ENCODE peak calls at places on chromosomes 13 and 19, in four cellular contexts. One of them, this sample, is unnamed.

GRCh38 chr13:61777902-61778301 is 362.3 kb upstream of the PCDH20 start:
- DNase-seq in K562: no peak
- DNase-seq in GM12878: no peak
- DNase-seq in HepG2: no peak
- DNase-seq in this sample: no peak

GRCh38 chr19:4722671-4723464 is 774 bp downstream of the DPP9 start:
- DNase-seq in K562: no peak
- DNase-seq in GM12878: no peak
- DNase-seq in HepG2: no peak
- DNase-seq in this sample: no peak

GRCh38 chr13:21076265-21076653 is 14.9 kb upstream of the LATS2 start:
- DNase-seq in K562: no peak
- DNase-seq in GM12878: no peak
- DNase-seq in HepG2: no peak
- DNase-seq in this sample: no peak

GRCh38 chr19:2629491-2630351 is 72.8 kb downstream of the GNG7 start:
- DNase-seq in K562: no peak
- DNase-seq in GM12878: no peak
- DNase-seq in HepG2: peak; percentile 58
- DNase-seq in this sample: no peak

GRCh38 chr13:110126391-110126961 is 180.5 kb downstream of the COL4A1 start:
- DNase-seq in K562: no peak
- DNase-seq in GM12878: no peak
- DNase-seq in HepG2: no peak
- DNase-seq in this sample: no peak

GRCh38 chr19:3238066-3238561 is 13.7 kb downstream of the CELF5 start:
- DNase-seq in K562: no peak
- DNase-seq in GM12878: no peak
- DNase-seq in HepG2: no peak
- DNase-seq in this sample: no peak

GRCh38 chr19:48635263-48635965 is 1.8 kb downstream of the DBP start:
- DNase-seq in K562: peak; percentile 89
- DNase-seq in GM12878: no peak
- DNase-seq in HepG2: no peak
- DNase-seq in this sample: no peak

GRCh38 chr19:14440049-14440448 is 6.9 kb downstream of the PKN1 start:
- DNase-seq in K562: peak; percentile 79
- DNase-seq in GM12878: peak; percentile 37
- DNase-seq in HepG2: no peak
- DNase-seq in this sample: no peak

GRCh38 chr13:26785845-26786630 is 25.5 kb upstream of the GPR12 start:
- DNase-seq in K562: no peak
- DNase-seq in GM12878: no peak
- DNase-seq in HepG2: no peak
- DNase-seq in this sample: no peak

GRCh38 chr13:97567510-97568243 is 133.7 kb downstream of the RAP2A start:
- DNase-seq in K562: no peak
- DNase-seq in GM12878: peak; percentile 37
- DNase-seq in HepG2: peak; percentile 54
- DNase-seq in this sample: no peak

GRCh38 chr19:15251010-15251748 is 18.9 kb upstream of the EPHX3 start:
- DNase-seq in K562: no peak
- DNase-seq in GM12878: no peak
- DNase-seq in HepG2: no peak
- DNase-seq in this sample: no peak

GRCh38 chr19:53908106-53908932 is 759 bp upstream of the CACNG7 start:
- DNase-seq in K562: peak; percentile 57
- DNase-seq in GM12878: no peak
- DNase-seq in HepG2: no peak
- DNase-seq in this sample: no peak

GRCh38 chr13:99847318-99847750 is 124.2 kb downstream of the ZIC5 start:
- DNase-seq in K562: no peak
- DNase-seq in GM12878: no peak
- DNase-seq in HepG2: no peak
- DNase-seq in this sample: no peak

GRCh38 chr13:112330479-112331407 is 45.4 kb upstream of the SPACA7 start:
- DNase-seq in K562: no peak
- DNase-seq in GM12878: no peak
- DNase-seq in HepG2: no peak
- DNase-seq in this sample: no peak

GRCh38 chr13:30362869-30363268 is 55.5 kb upstream of the KATNAL1 start:
- DNase-seq in K562: peak; percentile 53
- DNase-seq in GM12878: no peak
- DNase-seq in HepG2: no peak
- DNase-seq in this sample: no peak

GRCh38 chr19:35154535-35155406 is at the start of gene FXYD5:
- DNase-seq in K562: peak; percentile 88
- DNase-seq in GM12878: no peak
- DNase-seq in HepG2: no peak
- DNase-seq in this sample: no peak

GRCh38 chr13:51844862-51845573 is at the start of gene TMEM272:
- DNase-seq in K562: peak; percentile 82
- DNase-seq in GM12878: no peak
- DNase-seq in HepG2: peak; percentile 43
- DNase-seq in this sample: peak; percentile 94

GRCh38 chr13:108227651-108228272 is 9.6 kb downstream of the ABHD13 start:
- DNase-seq in K562: no peak
- DNase-seq in GM12878: no peak
- DNase-seq in HepG2: peak; percentile 21
- DNase-seq in this sample: no peak

GRCh38 chr19:34662919-34663318 is 14.0 kb downstream of the SCGB2B2 start:
- DNase-seq in K562: peak; percentile 31
- DNase-seq in GM12878: no peak
- DNase-seq in HepG2: peak; percentile 51
- DNase-seq in this sample: peak; percentile 19

GRCh38 chr13:35789335-35790166 is 313.1 kb upstream of the MAB21L1 start:
- DNase-seq in K562: no peak
- DNase-seq in GM12878: no peak
- DNase-seq in HepG2: peak; percentile 16
- DNase-seq in this sample: no peak

GRCh38 chr13:81480634-81481033 is 1139.7 kb upstream of the SPRY2 start:
- DNase-seq in K562: no peak
- DNase-seq in GM12878: no peak
- DNase-seq in HepG2: no peak
- DNase-seq in this sample: no peak

GRCh38 chr13:95896302-95896701 is 156.9 kb downstream of the UGGT2 start:
- DNase-seq in K562: no peak
- DNase-seq in GM12878: no peak
- DNase-seq in HepG2: no peak
- DNase-seq in this sample: no peak

GRCh38 chr19:41904118-41904870 is 21.3 kb downstream of the ARHGEF1 start:
- DNase-seq in K562: no peak
- DNase-seq in GM12878: no peak
- DNase-seq in HepG2: peak; percentile 92
- DNase-seq in this sample: no peak

GRCh38 chr13:113187905-113188595 is 20.4 kb downstream of the PCID2 start:
- DNase-seq in K562: no peak
- DNase-seq in GM12878: no peak
- DNase-seq in HepG2: no peak
- DNase-seq in this sample: no peak

GRCh38 chr13:65677906-65678305 is 1552.2 kb downstream of the PCDH9 start:
- DNase-seq in K562: no peak
- DNase-seq in GM12878: no peak
- DNase-seq in HepG2: no peak
- DNase-seq in this sample: no peak

GRCh38 chr13:111474136-111475002 is 153.9 kb downstream of the TEX29 start:
- DNase-seq in K562: peak; percentile 17
- DNase-seq in GM12878: no peak
- DNase-seq in HepG2: peak; percentile 18
- DNase-seq in this sample: peak; percentile 25

GRCh38 chr19:2716722-2717637 is 4.2 kb downstream of the DIRAS1 start:
- DNase-seq in K562: no peak
- DNase-seq in GM12878: no peak
- DNase-seq in HepG2: no peak
- DNase-seq in this sample: no peak

GRCh38 chr19:18932216-18932841 is 8.7 kb downstream of the HOMER3 start:
- DNase-seq in K562: peak; percentile 98
- DNase-seq in GM12878: no peak
- DNase-seq in HepG2: no peak
- DNase-seq in this sample: peak; percentile 99
- TF ChIP-seq SIN3A in K562: no peak
- TF ChIP-seq SIN3A in GM12878: no peak
- TF ChIP-seq SIN3A in HepG2: no peak
- TF ChIP-seq SIN3A in this sample: no peak

DNA sequence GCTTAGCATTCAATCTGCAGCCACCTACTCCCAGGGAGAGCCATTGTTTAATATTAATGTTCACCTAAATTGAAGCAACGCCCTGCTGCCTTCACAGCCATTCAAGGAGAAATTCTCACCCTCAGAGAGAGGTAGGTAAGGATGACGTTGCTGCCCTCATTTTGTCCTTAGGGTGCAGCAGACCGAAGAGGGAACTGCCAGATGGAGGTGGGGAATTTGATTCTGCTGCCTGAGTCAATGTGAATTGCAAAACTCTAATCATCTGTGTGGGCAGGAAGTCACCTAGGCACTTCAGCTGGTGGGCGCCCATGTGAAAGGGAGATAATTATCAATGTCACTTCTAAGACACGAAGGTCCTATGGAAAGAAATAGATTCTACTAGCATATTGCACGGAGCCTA is 503.4 kb downstream of the TBC1D4 start:
- DNase-seq in K562: no peak
- DNase-seq in GM12878: no peak
- DNase-seq in HepG2: no peak
- DNase-seq in this sample: no peak
- TF ChIP-seq HDAC2 in K562: no peak
- TF ChIP-seq HDAC2 in GM12878: no peak
- TF ChIP-seq HDAC2 in HepG2: no peak
- TF ChIP-seq HDAC2 in this sample: no peak

GRCh38 chr13:32334676-32335075 is 19.4 kb downstream of the BRCA2 start:
- DNase-seq in K562: no peak
- DNase-seq in GM12878: no peak
- DNase-seq in HepG2: peak; percentile 7
- DNase-seq in this sample: no peak
- TF ChIP-seq SIN3A in K562: no peak
- TF ChIP-seq SIN3A in GM12878: no peak
- TF ChIP-seq SIN3A in HepG2: no peak
- TF ChIP-seq SIN3A in this sample: no peak

DNA sequence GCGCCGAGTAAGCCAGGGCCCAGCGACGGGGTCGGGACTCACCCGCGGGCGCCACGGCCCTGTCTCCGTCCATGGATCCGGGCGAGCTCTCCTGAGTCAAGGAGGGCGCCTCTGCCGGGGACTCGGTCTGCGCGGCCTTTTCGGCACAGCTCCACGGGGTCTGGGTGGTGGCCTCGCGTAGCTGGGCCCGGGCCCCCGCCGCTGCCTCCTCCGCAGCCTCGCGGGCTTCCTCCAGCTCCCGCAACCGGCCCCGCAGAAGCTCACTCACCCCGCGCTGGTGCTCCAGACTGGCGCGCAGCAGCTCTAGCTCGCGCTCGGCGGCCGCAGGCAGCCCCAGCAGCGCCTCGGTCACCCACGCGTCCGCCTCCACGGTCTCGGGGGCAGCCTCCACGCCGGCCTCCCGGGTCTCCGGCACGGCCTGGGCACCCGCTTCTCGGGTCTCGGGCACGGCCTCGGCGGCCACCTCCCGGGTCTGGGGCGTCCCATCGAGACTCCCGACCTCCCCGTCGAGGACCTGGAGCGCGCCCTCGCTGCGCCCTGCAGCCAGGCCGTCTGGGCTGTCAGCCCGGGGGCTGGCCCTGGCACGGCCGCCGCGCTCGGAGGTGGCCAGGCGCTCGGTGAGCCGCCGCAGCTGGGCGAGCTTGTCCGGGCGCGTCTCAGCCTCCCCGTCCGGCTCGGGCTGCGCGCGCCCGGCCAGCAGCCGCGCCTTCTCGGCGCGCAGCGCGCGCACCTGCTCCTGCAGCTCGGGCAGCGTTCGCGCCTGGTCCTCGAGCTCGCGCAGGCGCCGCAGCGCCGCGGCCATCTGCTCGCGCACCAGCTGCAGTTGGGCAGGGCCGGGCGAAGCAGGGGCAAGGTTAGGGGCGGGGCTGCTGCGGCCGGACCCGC is 8.4 kb downstream of the KANK3 start:
- DNase-seq in K562: peak; percentile 77
- DNase-seq in GM12878: no peak
- DNase-seq in HepG2: peak; percentile 27
- DNase-seq in this sample: no peak
- TF ChIP-seq HDAC2 in K562: no peak
- TF ChIP-seq HDAC2 in GM12878: no peak
- TF ChIP-seq HDAC2 in HepG2: no peak
- TF ChIP-seq HDAC2 in this sample: no peak

GRCh38 chr19:12318782-12319413 is 14.5 kb downstream of the ZNF563 start:
- DNase-seq in K562: no peak
- DNase-seq in GM12878: no peak
- DNase-seq in HepG2: no peak
- DNase-seq in this sample: no peak

GRCh38 chr19:12314553-12314952 is 18.9 kb downstream of the ZNF563 start:
- DNase-seq in K562: no peak
- DNase-seq in GM12878: no peak
- DNase-seq in HepG2: peak; percentile 85
- DNase-seq in this sample: no peak
- TF ChIP-seq SIN3A in K562: no peak
- TF ChIP-seq SIN3A in GM12878: no peak
- TF ChIP-seq SIN3A in HepG2: no peak
- TF ChIP-seq SIN3A in this sample: no peak

DNA sequence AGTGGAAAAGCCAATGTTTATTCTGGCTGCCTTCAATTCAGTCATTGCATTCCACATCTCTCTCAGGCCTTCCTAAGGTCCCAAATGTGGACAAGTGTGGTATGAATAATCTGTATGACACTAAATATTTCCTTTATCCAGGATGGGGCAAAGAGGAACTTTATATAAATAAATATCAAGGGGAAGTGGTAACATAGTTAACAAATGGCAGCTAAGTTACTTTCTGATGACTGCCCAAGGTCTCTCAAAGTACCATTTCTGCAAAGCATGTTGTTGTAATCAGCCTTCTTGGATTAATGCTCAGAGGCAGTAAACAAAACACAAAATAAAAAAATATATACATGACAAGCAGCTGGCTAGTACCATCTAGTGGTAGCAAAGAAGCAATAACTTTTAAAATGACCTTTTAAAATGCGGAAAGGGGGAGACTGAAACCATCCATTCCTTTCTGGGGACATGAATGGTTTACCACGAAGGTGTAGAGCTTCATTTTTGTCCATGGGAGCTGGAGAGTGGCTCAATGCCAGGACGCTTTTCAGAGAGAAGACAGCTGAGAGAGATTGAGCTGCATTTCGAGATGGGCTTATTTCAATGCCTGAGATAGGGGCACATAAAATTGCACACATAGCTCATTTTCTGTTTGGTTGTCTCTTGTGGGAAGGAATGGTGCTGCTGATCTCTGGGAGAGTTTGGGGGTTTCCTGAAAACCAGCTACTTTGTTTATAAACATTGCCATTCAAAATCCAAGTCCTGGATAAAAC is 259.2 kb downstream of the RFC3 start:
- DNase-seq in K562: no peak
- DNase-seq in GM12878: no peak
- DNase-seq in HepG2: peak; percentile 16
- DNase-seq in this sample: no peak
- TF ChIP-seq HDAC2 in K562: no peak
- TF ChIP-seq HDAC2 in GM12878: no peak
- TF ChIP-seq HDAC2 in HepG2: no peak
- TF ChIP-seq HDAC2 in this sample: no peak